ENCODE peak calls at places on chromosomes 7 and 10, in four cellular contexts. S, E, F and C are unnamed samples.
A peak's percentile ranks its signal among the peaks of the same experiment; 100 is the strongest.

GRCh38 chr10:71809628-71810027 is 36.3 kb upstream of the VSIR start:
- DNase-seq in F (no peak), E (no peak), S (no peak), C (no peak)

GRCh38 chr7:19405546-19405945 is 260.3 kb upstream of the FERD3L start:
- DNase-seq in E (no peak), F (peak; percentile 78), S (no peak), C (no peak)

GRCh38 chr7:147519062-147519461 is 1071.5 kb upstream of the C7orf33 start:
- DNase-seq in E (no peak), S (no peak), F (no peak), C (no peak)

GRCh38 chr10:2120781-2121180 is 383.5 kb upstream of the ADARB2 start:
- DNase-seq in E (no peak), F (no peak), S (no peak), C (no peak)

GRCh38 chr10:117217196-117217761 is 20.0 kb downstream of the KCNK18 start:
- DNase-seq in E (no peak), S (peak; percentile 22), F (no peak), C (no peak)

GRCh38 chr10:22761569-22762220 is 47.3 kb upstream of the PIP4K2A start:
- DNase-seq in F (peak; percentile 6), E (no peak), S (no peak), C (no peak)

GRCh38 chr7:123770378-123770777 is 21.6 kb upstream of the WASL start:
- DNase-seq in F (no peak), S (peak; percentile 24), E (no peak), C (no peak)

GRCh38 chr10:100653957-100654834 is 91.2 kb upstream of the PAX2 start:
- DNase-seq in E (no peak), F (no peak), S (no peak), C (no peak)

GRCh38 chr10:87589653-87590052 is 70.0 kb upstream of the PAPSS2 start:
- DNase-seq in E (no peak), S (no peak), F (peak; percentile 74), C (no peak)

GRCh38 chr10:1272079-1272478 is 215.9 kb downstream of the WDR37 start:
- DNase-seq in E (no peak), S (no peak), F (no peak), C (no peak)

GRCh38 chr10:52621635-52622079 is 150.9 kb downstream of the MBL2 start:
- DNase-seq in E (no peak), S (no peak), F (peak; percentile 43), C (no peak)

GRCh38 chr7:136194843-136195242 is 217.7 kb upstream of the MTPN start:
- DNase-seq in F (no peak), S (no peak), E (no peak), C (no peak)

GRCh38 chr10:77592946-77593636 is 44.5 kb downstream of the KCNMA1 start:
- DNase-seq in E (no peak), F (peak; percentile 97), S (no peak), C (no peak)

GRCh38 chr10:124068929-124069328 is 24.5 kb downstream of the CHST15 start:
- DNase-seq in E (no peak), F (no peak), S (no peak), C (no peak)

GRCh38 chr7:27099224-27099838 is 3.2 kb downstream of the HOXA2 start:
- DNase-seq in F (peak; percentile 71), S (peak; percentile 58), E (no peak), C (no peak)

GRCh38 chr7:27100601-27101187 is 1.8 kb downstream of the HOXA2 start:
- DNase-seq in S (no peak), F (peak; percentile 54), E (no peak), C (no peak)

GRCh38 chr7:27101188-27101905 is 1.1 kb downstream of the HOXA2 start:
- DNase-seq in S (no peak), E (no peak), F (peak; percentile 75), C (no peak)

GRCh38 chr7:27098493-27099223 is 2.9 kb upstream of the HOXA1 start:
- DNase-seq in F (peak; percentile 80), S (peak; percentile 64), E (no peak), C (no peak)

DNA sequence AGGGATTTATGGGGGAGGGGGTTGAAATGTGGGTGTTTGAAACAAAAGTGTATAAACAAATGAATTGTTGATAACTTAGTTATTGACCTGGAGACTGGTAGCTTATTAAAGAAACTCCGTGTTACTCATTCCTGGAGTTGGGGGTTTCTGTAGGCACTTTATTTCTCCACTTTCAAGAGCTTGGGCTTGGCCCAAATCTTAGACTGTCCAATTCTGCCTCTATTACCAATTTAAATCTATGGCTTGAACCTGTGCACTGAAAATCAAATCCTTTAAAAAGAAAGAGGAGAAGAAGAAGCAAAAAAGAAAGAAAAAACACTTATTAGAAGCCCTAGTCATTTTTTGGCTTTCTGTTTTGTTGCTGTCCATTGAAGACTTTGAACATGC is 2.7 kb downstream of the HOXA2 start:
- DNase-seq in E (no peak), S (no peak), F (peak; percentile 46), C (no peak)
- TF ChIP-seq CTCF in E (no peak), S (no peak), F (no peak), C (no peak)

GRCh38 chr7:9890092-9890491 is 1083.6 kb upstream of the PHF14 start:
- DNase-seq in S (no peak), F (no peak), E (no peak), C (no peak)
- TF ChIP-seq CTCF in S (no peak), F (no peak), E (no peak), C (no peak)

DNA sequence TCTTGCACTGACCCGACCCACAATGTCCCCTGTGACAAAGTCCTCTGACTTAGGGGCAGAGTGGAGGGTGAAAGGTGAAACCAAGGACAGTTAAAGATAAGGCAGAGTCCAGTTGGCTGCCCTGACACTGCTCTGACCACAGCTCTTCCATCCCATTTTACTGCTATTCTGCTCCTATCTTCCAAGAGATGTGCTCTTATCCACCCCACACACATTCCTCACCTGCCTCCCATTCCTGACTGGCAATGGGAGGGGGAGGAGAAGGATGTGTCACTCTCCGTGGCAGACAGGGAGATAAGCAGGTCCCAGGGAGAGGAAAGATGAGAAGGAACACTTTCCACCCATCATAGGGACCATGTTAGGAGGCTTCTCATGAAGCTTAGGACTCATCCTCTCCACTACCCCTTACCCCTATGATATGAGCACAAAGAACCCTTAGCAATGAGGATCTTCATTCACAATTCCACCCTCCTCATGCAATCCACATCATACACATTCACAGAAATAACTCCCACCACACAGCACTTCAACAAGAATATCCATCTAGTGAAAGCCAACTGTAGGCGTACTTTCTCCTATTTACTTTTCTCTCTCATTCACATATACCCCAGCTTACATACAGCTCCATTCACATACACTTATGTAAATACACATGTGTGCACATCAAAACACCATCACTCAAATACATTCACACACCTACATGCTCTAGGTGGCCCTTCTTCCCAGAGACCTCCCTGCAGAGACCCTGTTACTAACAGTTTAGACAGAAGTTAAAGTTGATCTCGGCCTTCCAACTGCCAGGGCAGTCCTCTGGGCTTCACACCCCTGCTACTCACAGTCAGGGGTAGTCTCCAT is 6.6 kb downstream of the SYNPO2L start:
- DNase-seq in F (peak; percentile 49), S (no peak), E (no peak), C (no peak)
- TF ChIP-seq CTCF in F (no peak), S (no peak), E (no peak), C (no peak)

GRCh38 chr7:105932835-105933477 is 30.1 kb upstream of the CDHR3 start:
- DNase-seq in E (no peak), F (peak; percentile 67), S (no peak), C (no peak)

GRCh38 chr7:105937411-105937810 is 25.7 kb upstream of the CDHR3 start:
- DNase-seq in E (no peak), F (no peak), S (no peak), C (no peak)

GRCh38 chr7:105931179-105931578 is 31.9 kb upstream of the CDHR3 start:
- DNase-seq in E (no peak), S (no peak), F (no peak), C (no peak)

GRCh38 chr7:105935250-105935649 is 27.8 kb upstream of the CDHR3 start:
- DNase-seq in E (no peak), F (no peak), S (peak; percentile 22), C (no peak)

DNA sequence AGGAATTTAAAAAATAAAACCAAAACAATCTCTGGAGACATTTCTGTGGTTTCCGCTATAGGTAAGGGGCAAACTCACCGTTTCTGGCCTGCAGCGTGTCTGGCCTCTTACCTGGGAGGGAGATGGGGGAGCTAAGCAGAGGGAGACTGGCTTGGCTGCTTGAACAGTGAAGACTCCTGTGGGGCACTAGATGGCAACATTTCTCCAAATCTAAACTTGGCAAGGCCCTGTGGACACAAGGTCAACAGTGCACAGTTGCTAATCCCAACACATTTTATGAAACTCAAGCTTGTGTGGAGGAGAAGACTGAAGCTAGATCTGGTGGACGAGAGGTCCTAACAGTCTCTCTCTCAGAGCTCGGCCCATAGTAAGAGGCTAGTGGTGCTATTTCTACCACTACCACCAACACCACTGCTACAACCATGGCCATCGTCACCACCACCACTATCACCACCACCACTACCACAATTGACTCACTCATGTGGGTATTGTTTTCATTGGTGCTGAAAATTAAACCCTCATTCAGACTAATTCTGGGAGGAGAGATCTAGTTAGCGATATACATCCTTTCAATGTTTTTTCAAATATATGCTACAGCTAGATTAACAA is 28.4 kb upstream of the CDHR3 start:
- DNase-seq in F (peak; percentile 47), S (peak; percentile 20), E (no peak), C (no peak)
- TF ChIP-seq CTCF in F (peak; percentile 48), S (no peak), E (peak; percentile 42), C (no peak)

GRCh38 chr10:63133787-63134557 is 844 bp downstream of the NRBF2 start:
- DNase-seq in S (no peak), E (no peak), F (peak; percentile 53), C (no peak)

GRCh38 chr10:63133056-63133786 is at the start of gene NRBF2:
- DNase-seq in E (peak; percentile 98), F (peak; percentile 97), S (peak; percentile 99), C (peak; percentile 96)

GRCh38 chr10:63140077-63140476 is 6.9 kb downstream of the NRBF2 start:
- DNase-seq in S (no peak), F (no peak), E (no peak), C (no peak)

GRCh38 chr10:63132651-63133055 is 475 bp upstream of the NRBF2 start:
- DNase-seq in S (no peak), F (no peak), E (no peak), C (no peak)

DNA sequence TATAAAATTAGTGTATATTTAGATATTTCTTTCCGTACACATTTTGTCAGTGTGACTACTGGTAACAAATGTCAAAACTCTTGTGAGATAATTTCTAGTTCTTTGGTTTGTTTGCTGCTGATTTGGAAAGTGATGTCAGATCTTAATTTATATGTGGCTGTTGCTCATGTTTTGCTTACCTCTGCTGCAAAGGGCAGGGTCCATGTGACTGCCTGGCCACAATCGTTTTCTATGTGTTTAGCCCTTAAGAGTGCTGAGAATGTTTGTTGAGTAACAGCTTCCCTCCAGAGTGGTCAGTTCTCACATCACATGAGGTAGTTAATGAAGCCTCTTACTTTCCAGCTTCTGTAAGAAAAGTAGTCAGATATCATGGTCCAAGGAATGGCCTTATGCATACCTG is 4.2 kb downstream of the NRBF2 start:
- DNase-seq in F (peak; percentile 69), E (no peak), S (no peak), C (no peak)
- TF ChIP-seq CTCF in F (no peak), E (no peak), S (no peak), C (no peak)

DNA sequence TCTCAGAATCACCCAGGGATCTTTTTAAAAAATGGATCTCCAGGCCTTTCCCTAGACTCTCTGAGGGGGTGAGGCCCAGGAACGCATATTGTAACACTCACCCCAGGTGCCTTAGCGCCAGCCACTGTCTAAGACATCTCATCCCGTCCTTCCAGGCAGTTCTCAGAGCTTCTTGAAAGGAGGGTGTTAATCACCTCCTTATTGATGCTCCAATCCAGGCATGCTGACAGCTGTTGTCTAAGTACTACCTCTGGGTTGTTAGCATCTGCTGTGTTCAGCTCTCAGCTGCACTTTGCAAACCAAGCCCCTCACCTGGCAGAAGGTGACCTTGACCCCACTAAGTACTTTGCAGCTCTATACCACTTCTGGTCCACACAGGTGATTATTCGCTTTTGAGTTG is 36.0 kb downstream of the KIAA1549 start:
- DNase-seq in F (no peak), E (no peak), S (no peak), C (no peak)
- TF ChIP-seq CTCF in F (no peak), E (no peak), S (no peak), C (no peak)

GRCh38 chr10:132396495-132397035 is 435 bp upstream of the PWWP2B start:
- DNase-seq in F (peak; percentile 31), S (peak; percentile 69), E (peak; percentile 73), C (no peak)
- TF ChIP-seq CTCF in F (peak; percentile 44), S (no peak), E (no peak), C (no peak)